ENCODE peak calls at places on chromosomes 13 and 19, in eight cellular contexts. W is CD8-positive, alpha-beta T cell; Z is naive thymus-derived CD4-positive, alpha-beta T cell; M is mucosa of descending colon; Y is HCT116; H is ovary; S is neuronal stem cell; T is CD4-positive, alpha-beta memory T cell. I is an unnamed sample.

GRCh38 chr19:41302624-41303351 is 7.2 kb upstream of the CCDC97 start:
- DNase-seq in H (no peak), S (no peak), T (peak; percentile 60), Y (no peak), M (peak; percentile 84), Z (peak; percentile 50), W (peak; percentile 61), I (no peak)

GRCh38 chr19:50315773-50316448 is 13.3 kb downstream of the KCNC3 start:
- DNase-seq in S (no peak), T (no peak), Z (no peak), Y (no peak), W (no peak), H (no peak), M (peak; percentile 23), I (no peak)

GRCh38 chr13:106484084-106484754 is 51.2 kb downstream of the EFNB2 start:
- DNase-seq in S (no peak), Y (no peak), H (no peak), W (no peak), Z (no peak), M (no peak), T (no peak), I (no peak)

GRCh38 chr13:60335531-60335930 is 61.5 kb upstream of the TDRD3 start:
- DNase-seq in M (no peak), H (no peak), Z (no peak), T (no peak), Y (no peak), S (no peak), W (no peak), I (peak; percentile 38)

GRCh38 chr19:47230122-47230920 is 678 bp downstream of the BBC3 start:
- DNase-seq in M (peak; percentile 88), H (peak; percentile 61), W (peak; percentile 71), Y (no peak), Z (peak; percentile 79), S (no peak), T (peak; percentile 83), I (peak; percentile 79)

GRCh38 chr19:15187026-15188007 is 13.5 kb downstream of the NOTCH3 start:
- DNase-seq in S (no peak), T (no peak), M (no peak), W (no peak), H (no peak), Z (no peak), Y (no peak), I (no peak)

GRCh38 chr13:53782400-53783030 is 753.9 kb downstream of the OLFM4 start:
- DNase-seq in T (no peak), Y (no peak), W (no peak), M (no peak), Z (peak; percentile 7), H (no peak), S (peak; percentile 63), I (peak; percentile 91)

GRCh38 chr13:108595416-108596257 is 33.8 kb upstream of the MYO16 start:
- DNase-seq in Y (no peak), H (no peak), M (no peak), Z (no peak), T (no peak), S (no peak), W (no peak), I (no peak)

GRCh38 chr13:21738636-21739035 is 67.8 kb downstream of the FGF9 start:
- DNase-seq in Y (no peak), T (no peak), W (no peak), Z (no peak), H (no peak), S (no peak), M (no peak), I (no peak)

GRCh38 chr13:50276550-50276949 is 261.3 kb downstream of the KCNRG start:
- DNase-seq in W (no peak), S (no peak), M (no peak), Y (no peak), T (no peak), Z (no peak), H (no peak), I (no peak)

GRCh38 chr19:40599331-40600085 is 1.7 kb upstream of the LTBP4 start:
- DNase-seq in Y (no peak), H (peak; percentile 56), S (no peak), M (no peak), T (no peak), Z (no peak), W (no peak), I (peak; percentile 62)

GRCh38 chr13:97015661-97016350 is 21.5 kb upstream of the OXGR1 start:
- DNase-seq in S (no peak), W (no peak), Y (no peak), M (no peak), Z (no peak), H (no peak), T (peak; percentile 49), I (no peak)

GRCh38 chr13:38804536-38804935 is 117.7 kb downstream of the FREM2 start:
- DNase-seq in T (no peak), Z (no peak), M (no peak), S (no peak), W (no peak), Y (no peak), H (no peak), I (no peak)

GRCh38 chr19:49766938-49767315 is at the start of gene AP2A1:
- DNase-seq in W (no peak), M (no peak), S (no peak), Z (no peak), T (no peak), H (no peak), Y (no peak), I (no peak)

GRCh38 chr19:4144666-4145261 is 8.7 kb upstream of the CREB3L3 start:
- DNase-seq in M (peak; percentile 72), H (no peak), W (no peak), Y (peak; percentile 82), S (no peak), Z (no peak), T (no peak), I (no peak)

GRCh38 chr19:5985098-5985783 is 7.3 kb upstream of the RANBP3 start:
- DNase-seq in W (no peak), Y (no peak), M (no peak), S (no peak), T (no peak), H (no peak), Z (no peak), I (no peak)

GRCh38 chr13:60655268-60655667 is 258.2 kb downstream of the TDRD3 start:
- DNase-seq in T (no peak), M (no peak), Y (no peak), W (no peak), S (no peak), Z (no peak), H (no peak), I (no peak)

GRCh38 chr19:19260842-19261241 is 12.3 kb downstream of the TM6SF2 start:
- DNase-seq in W (no peak), Z (no peak), Y (no peak), H (no peak), M (no peak), S (no peak), T (no peak), I (no peak)

GRCh38 chr13:93472296-93472695 is 245.7 kb downstream of the GPC6 start:
- DNase-seq in H (no peak), T (no peak), Z (no peak), Y (no peak), M (no peak), W (no peak), S (no peak), I (no peak)

GRCh38 chr19:45901432-45901903 is 945 bp downstream of the MYPOP start:
- DNase-seq in W (no peak), T (peak; percentile 22), H (peak; percentile 40), M (no peak), Y (no peak), Z (no peak), S (no peak), I (no peak)

DNA sequence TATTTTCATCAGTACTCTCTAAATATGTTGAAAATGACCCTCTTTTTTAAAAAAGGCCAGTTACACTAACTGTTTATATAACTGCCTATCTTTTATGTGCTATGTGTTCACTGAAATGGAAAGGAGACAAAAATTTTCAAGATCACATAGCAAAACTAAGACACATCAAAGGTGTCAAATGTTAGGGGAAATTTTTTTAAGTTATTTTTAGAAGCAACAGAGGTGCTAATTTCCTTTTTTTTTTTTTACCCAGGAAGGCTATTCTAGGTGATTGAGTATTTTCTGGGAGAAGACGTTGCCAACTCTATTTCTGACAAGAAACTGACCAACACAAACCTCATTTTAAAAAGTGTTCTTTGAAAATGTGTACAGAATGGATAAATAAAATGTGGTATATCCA is 45.7 kb downstream of the ELF1 start:
- DNase-seq in M (no peak), Z (no peak), S (no peak), Y (no peak), T (no peak), H (no peak), W (no peak), I (no peak)
- H3K4me1 ChIP-seq in M (peaks cover 60% of the 10 kb centered on the region), Z (peaks cover 88% of the 10 kb centered on the region), S (no peaks in the 10 kb centered on the region), Y (no peaks in the 10 kb centered on the region), T (peaks cover 98% of the 10 kb centered on the region), H (peaks cover 11% of the 10 kb centered on the region), W (peaks cover 95% of the 10 kb centered on the region), I (no peaks in the 10 kb centered on the region)

GRCh38 chr13:46571189-46571901 is 18.4 kb downstream of the LRCH1 start:
- DNase-seq in Z (no peak), Y (no peak), T (no peak), M (no peak), W (no peak), S (no peak), H (no peak), I (no peak)
- H3K4me3 ChIP-seq in Z (no peak overlapping the region), Y (no peak overlapping the region), T (no peak overlapping the region), M (no peak overlapping the region), W (no peak overlapping the region), S (no peak overlapping the region), H (no peak overlapping the region), I (no peak overlapping the region)

DNA sequence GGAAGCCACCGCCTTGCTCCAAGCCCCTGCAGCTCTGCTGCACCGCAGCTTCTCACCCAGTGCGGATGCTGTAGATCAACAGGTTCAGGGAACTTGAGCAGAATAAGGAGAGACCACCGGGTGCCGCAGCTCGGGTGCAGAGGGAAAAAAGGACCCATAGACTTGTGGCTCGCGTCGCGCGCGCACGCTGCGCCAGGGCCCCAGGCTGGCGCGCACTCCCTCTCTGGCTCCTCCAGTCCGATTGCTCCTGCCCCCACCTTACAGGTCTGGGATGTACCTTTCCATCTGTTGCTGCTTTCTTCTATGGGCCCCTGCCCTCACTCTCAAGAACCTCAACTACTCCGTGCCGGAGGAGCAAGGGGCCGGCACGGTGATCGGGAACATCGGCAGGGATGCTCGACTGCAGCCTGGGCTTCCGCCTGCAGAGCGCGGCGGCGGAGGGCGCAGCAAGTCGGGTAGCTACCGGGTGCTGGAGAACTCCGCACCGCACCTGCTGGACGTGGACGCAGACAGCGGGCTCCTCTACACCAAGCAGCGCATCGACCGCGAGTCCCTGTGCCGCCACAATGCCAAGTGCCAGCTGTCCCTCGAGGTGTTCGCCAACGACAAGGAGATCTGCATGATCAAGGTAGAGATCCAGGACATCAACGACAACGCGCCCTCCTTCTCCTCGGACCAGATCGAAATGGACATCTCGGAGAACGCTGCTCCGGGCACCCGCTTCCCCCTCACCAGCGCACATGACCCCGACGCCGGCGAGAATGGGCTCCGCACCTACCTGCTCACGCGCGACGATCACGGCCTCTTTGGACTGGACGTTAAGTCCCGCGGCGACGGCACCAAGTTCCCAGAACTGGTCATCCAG is 964 bp downstream of the PCDH17 start:
- DNase-seq in W (no peak), M (peak; percentile 40), H (no peak), S (no peak), Z (no peak), T (no peak), Y (no peak), I (no peak)
- H3K4me1 ChIP-seq in W (peaks cover 31% of the 10 kb centered on the region), M (peaks cover 6% of the 10 kb centered on the region), H (peaks cover 11% of the 10 kb centered on the region), S (peaks cover 11% of the 10 kb centered on the region), Z (no peaks in the 10 kb centered on the region), T (peaks cover 27% of the 10 kb centered on the region), Y (no peaks in the 10 kb centered on the region), I (no peaks in the 10 kb centered on the region)

GRCh38 chr19:29233591-29233990 is 20.6 kb upstream of the UQCRFS1 start:
- DNase-seq in Z (no peak), W (no peak), M (no peak), H (no peak), T (no peak), S (no peak), Y (no peak), I (no peak)

GRCh38 chr19:29232315-29232852 is 19.4 kb upstream of the UQCRFS1 start:
- DNase-seq in H (no peak), S (no peak), Z (no peak), W (no peak), T (no peak), M (no peak), Y (no peak), I (no peak)
- H3K4me3 ChIP-seq in H (no peak overlapping the region), S (peak overlapping the region; percentile 43), Z (no peak overlapping the region), W (no peak overlapping the region), T (no peak overlapping the region), M (no peak overlapping the region), Y (no peak overlapping the region), I (no peak overlapping the region)